ENCODE peak calls at places on chromosomes 1 and 21, in five cellular contexts. W, T, Z, R and C are unnamed samples.

GRCh38 chr1:186104459-186104858 is 270.6 kb downstream of the TPR start:
- DNase-seq in W (no peak), T (no peak), Z (no peak), R (no peak), C (no peak)

GRCh38 chr1:65985393-65986066 is 192.8 kb downstream of the PDE4B start:
- DNase-seq in W (no peak), T (no peak), Z (no peak), R (no peak), C (no peak)

GRCh38 chr21:26962516-26963305 is 4.2 kb downstream of the ADAMTS5 start:
- DNase-seq in W (no peak), T (no peak), Z (no peak), R (no peak), C (no peak)

GRCh38 chr1:22639286-22639685 is 2.9 kb downstream of the C1QA start:
- DNase-seq in W (no peak), T (peak), Z (no peak), R (no peak), C (no peak)

GRCh38 chr1:225329041-225329440 is 98.8 kb downstream of the LBR start:
- DNase-seq in W (no peak), T (no peak), Z (no peak), R (no peak), C (no peak)

GRCh38 chr1:111227875-111228747 is 598 bp downstream of the CHI3L2 start:
- DNase-seq in W (no peak), T (peak), Z (no peak), R (no peak), C (no peak)

GRCh38 chr1:153791856-153792253 is 16.6 kb downstream of the SLC27A3 start:
- DNase-seq in W (peak), T (peak), Z (no peak), R (no peak), C (no peak)

GRCh38 chr1:109776911-109777310 is 13.2 kb upstream of the EPS8L3 start:
- DNase-seq in W (peak), T (peak), Z (peak), R (peak), C (peak)

GRCh38 chr1:154218545-154218944 is 2.2 kb upstream of the UBAP2L start:
- DNase-seq in W (no peak), T (no peak), Z (no peak), R (no peak), C (no peak)

GRCh38 chr1:220551718-220552117 is 23.8 kb downstream of the MARK1 start:
- DNase-seq in W (no peak), T (no peak), Z (no peak), R (no peak), C (no peak)

GRCh38 chr1:27003745-27004470 is 8.7 kb downstream of the TENT5B start:
- DNase-seq in W (no peak), T (no peak), Z (no peak), R (no peak), C (no peak)

GRCh38 chr1:62395291-62395690 is 41.6 kb upstream of the USP1 start:
- DNase-seq in W (no peak), T (no peak), Z (no peak), R (no peak), C (no peak)

GRCh38 chr1:87812881-87813577 is 484.3 kb downstream of the LMO4 start:
- DNase-seq in W (no peak), T (no peak), Z (no peak), R (no peak), C (no peak)

GRCh38 chr1:100643430-100644196 is 75.9 kb upstream of the VCAM1 start:
- DNase-seq in W (no peak), T (no peak), Z (no peak), R (no peak), C (no peak)

GRCh38 chr1:19435181-19435580 is 50.2 kb downstream of the CAPZB start:
- DNase-seq in W (no peak), T (peak), Z (no peak), R (no peak), C (no peak)

GRCh38 chr1:162709132-162709860 is 77.0 kb downstream of the DDR2 start:
- DNase-seq in W (no peak), T (no peak), Z (no peak), R (no peak), C (no peak)

GRCh38 chr21:42030311-42030710 is 20.2 kb upstream of the ZBTB21 start:
- DNase-seq in W (no peak), T (no peak), Z (no peak), R (no peak), C (no peak)

GRCh38 chr21:38277501-38278111 is 20.8 kb downstream of the KCNJ15 start:
- DNase-seq in W (no peak), T (peak), Z (no peak), R (no peak), C (no peak)

GRCh38 chr21:26846036-26846931 is 1.1 kb upstream of the ADAMTS1 start:
- DNase-seq in W (peak), T (no peak), Z (peak), R (no peak), C (peak)

GRCh38 chr1:171188388-171189266 is 3.5 kb downstream of the FMO2 start:
- DNase-seq in W (no peak), T (peak), Z (peak), R (no peak), C (no peak)

GRCh38 chr1:159775716-159776115 is 5.0 kb upstream of the DUSP23 start:
- DNase-seq in W (no peak), T (peak), Z (no peak), R (no peak), C (no peak)

GRCh38 chr1:154014154-154014910 is 23.8 kb downstream of the RPS27 start:
- DNase-seq in W (no peak), T (peak), Z (no peak), R (no peak), C (no peak)

GRCh38 chr21:21163904-21164303 is 165.7 kb downstream of the NCAM2 start:
- DNase-seq in W (no peak), T (peak), Z (no peak), R (peak), C (peak)

GRCh38 chr1:108686609-108687313 is 5.3 kb upstream of the PRPF38B start:
- DNase-seq in W (no peak), T (no peak), Z (no peak), R (no peak), C (no peak)

GRCh38 chr1:52034050-52034384 is 407 bp upstream of the KTI12 start:
- DNase-seq in W (no peak), T (no peak), Z (no peak), R (no peak), C (no peak)

GRCh38 chr1:5634893-5635292 is 357.3 kb downstream of the NPHP4 start:
- DNase-seq in W (no peak), T (no peak), Z (no peak), R (no peak), C (no peak)

GRCh38 chr1:46606255-46606965 is 2.3 kb upstream of the MKNK1 start:
- DNase-seq in W (no peak), T (no peak), Z (no peak), R (no peak), C (no peak)

GRCh38 chr21:32346951-32347350 is 45.9 kb downstream of the URB1 start:
- DNase-seq in W (no peak), T (no peak), Z (no peak), R (no peak), C (no peak)

GRCh38 chr1:72442251-72442650 is 159.9 kb upstream of the NEGR1 start:
- DNase-seq in W (no peak), T (no peak), Z (no peak), R (no peak), C (no peak)

GRCh38 chr1:66354311-66354922 is 179.5 kb upstream of the SGIP1 start:
- DNase-seq in W (no peak), T (no peak), Z (no peak), R (no peak), C (no peak)

GRCh38 chr1:151822404-151822803 is 9.2 kb downstream of the RORC start:
- DNase-seq in W (no peak), T (no peak), Z (no peak), R (no peak), C (no peak)

GRCh38 chr21:35207322-35207721 is 158.2 kb upstream of the RUNX1 start:
- DNase-seq in W (no peak), T (no peak), Z (no peak), R (no peak), C (no peak)

GRCh38 chr21:35203093-35204021 is 154.3 kb upstream of the RUNX1 start:
- DNase-seq in W (no peak), T (no peak), Z (no peak), R (no peak), C (no peak)

GRCh38 chr21:35204125-35204524 is 155.0 kb upstream of the RUNX1 start:
- DNase-seq in W (no peak), T (no peak), Z (no peak), R (no peak), C (no peak)

GRCh38 chr21:35206141-35207125 is 157.3 kb upstream of the RUNX1 start:
- DNase-seq in W (no peak), T (no peak), Z (no peak), R (no peak), C (no peak)

GRCh38 chr21:35204850-35205564 is 155.9 kb upstream of the RUNX1 start:
- DNase-seq in W (peak), T (peak), Z (peak), R (no peak), C (peak)
- TF ChIP-seq CTCF in W (no peak), T (peak), Z (no peak), R (no peak), C (no peak)

GRCh38 chr21:44907225-44907965 is 13.3 kb downstream of the ITGB2 start:
- DNase-seq in W (no peak), T (peak), Z (no peak), R (no peak), C (no peak)
- TF ChIP-seq CTCF in W (no peak), T (no peak), Z (no peak), R (no peak), C (no peak)

GRCh38 chr21:44755227-44755626 is 43.9 kb upstream of the TSPEAR start:
- DNase-seq in W (no peak), T (no peak), Z (no peak), R (no peak), C (no peak)
- TF ChIP-seq CTCF in W (no peak), T (no peak), Z (no peak), R (no peak), C (no peak)

GRCh38 chr1:235128453-235129328 is at the start of gene TOMM20:
- DNase-seq in W (peak), T (peak), Z (peak), R (peak), C (peak)
- TF ChIP-seq CTCF in W (no peak), T (no peak), Z (no peak), R (no peak), C (no peak)

GRCh38 chr1:59568158-59568935 is 246.4 kb upstream of the HOOK1 start:
- DNase-seq in W (no peak), T (no peak), Z (no peak), R (no peak), C (no peak)
- TF ChIP-seq CTCF in W (no peak), T (no peak), Z (no peak), R (no peak), C (no peak)